ENCODE peak calls at places on chromosome 15, in four cellular contexts. T, A, W and P are unnamed samples.

GRCh38 chr15:66661432-66662096 is 40.5 kb upstream of the SMAD6 start:
- DNase-seq in T (peak; percentile 41), A (no peak), W (no peak), P (no peak)

GRCh38 chr15:74519311-74519710 is 21.7 kb upstream of the ARID3B start:
- DNase-seq in T (no peak), A (no peak), W (peak; percentile 75), P (peak; percentile 80)

GRCh38 chr15:81225161-81225671 is 28.5 kb downstream of the IL16 start:
- DNase-seq in T (no peak), A (no peak), W (no peak), P (no peak)

GRCh38 chr15:84600331-84600686 is 500 bp upstream of the ZSCAN2 start:
- DNase-seq in T (peak; percentile 83), A (peak; percentile 83), W (peak; percentile 83), P (peak; percentile 79)

GRCh38 chr15:25811481-25811906 is 51.6 kb downstream of the ATP10A start:
- DNase-seq in T (no peak), A (no peak), W (no peak), P (no peak)

GRCh38 chr15:32828507-32829186 is 110.8 kb downstream of the GREM1 start:
- DNase-seq in T (no peak), A (no peak), W (peak; percentile 96), P (no peak)

GRCh38 chr15:87623832-87624231 is 632.7 kb downstream of the NTRK3 start:
- DNase-seq in T (peak; percentile 77), A (peak; percentile 64), W (no peak), P (peak; percentile 36)

GRCh38 chr15:25501828-25502446 is 63.1 kb upstream of the UBE3A start:
- DNase-seq in T (peak; percentile 83), A (peak; percentile 45), W (peak; percentile 41), P (peak; percentile 86)

GRCh38 chr15:34213690-34214089 is 3.8 kb upstream of the KATNBL1 start:
- DNase-seq in T (no peak), A (no peak), W (no peak), P (no peak)

DNA sequence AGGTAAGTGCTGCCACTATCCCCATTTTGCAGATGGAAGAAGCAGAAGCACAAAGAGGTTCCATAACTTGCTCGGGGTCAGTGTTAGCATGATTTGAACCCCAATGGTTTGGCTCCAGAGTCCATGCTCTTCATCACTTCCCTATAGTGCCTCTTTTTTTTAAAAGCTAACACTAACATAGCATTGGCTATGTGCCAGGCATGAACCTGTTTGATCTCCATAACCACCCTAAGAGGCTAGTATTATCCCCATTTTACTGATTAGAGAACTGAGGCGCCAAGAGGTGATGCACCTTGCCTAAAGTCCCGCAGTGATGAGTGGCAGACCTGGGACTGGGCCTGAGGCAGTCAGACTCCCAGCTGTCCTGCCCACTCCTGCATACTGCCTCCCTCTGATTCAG is 7.3 kb downstream of the LINGO1 start:
- DNase-seq in T (no peak), A (no peak), W (no peak), P (no peak)
- H3K27ac ChIP-seq in T (no peak overlapping the region), A (no peak overlapping the region), W (no peak overlapping the region), P (no peak overlapping the region)

DNA sequence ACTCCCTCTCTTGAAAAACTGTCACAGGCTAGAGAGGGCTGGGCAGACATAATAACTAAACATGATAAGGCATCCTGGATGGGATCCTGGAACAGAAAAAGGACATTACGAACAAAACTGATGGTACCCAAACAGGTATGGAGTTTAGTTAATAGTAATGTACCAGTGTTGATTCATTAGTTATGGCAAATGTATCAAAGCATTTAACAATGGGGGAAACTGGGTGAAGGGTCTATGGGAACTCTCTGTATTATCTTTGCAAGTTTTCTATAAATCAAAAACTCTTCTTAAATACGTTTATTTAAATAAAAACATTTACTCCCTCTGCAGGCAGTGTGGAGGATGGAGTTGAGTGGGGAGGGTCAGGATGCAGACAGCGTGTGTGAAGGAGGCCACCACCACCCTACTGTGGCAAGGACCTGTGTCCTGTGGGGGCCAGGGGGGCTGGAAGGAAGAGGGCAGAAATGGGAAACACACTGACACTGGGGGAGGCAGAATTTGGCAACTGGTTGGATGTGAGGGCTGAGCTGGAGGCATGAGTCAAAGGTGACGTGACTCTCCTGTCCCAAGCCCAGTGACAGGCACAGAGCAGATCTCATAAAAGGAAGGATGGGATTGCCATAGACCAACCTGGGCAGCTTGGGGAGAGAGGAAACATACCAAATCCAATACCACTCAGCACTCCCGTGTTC is 59.6 kb upstream of the ITGA11 start:
- DNase-seq in T (no peak), A (no peak), W (no peak), P (no peak)
- H3K27me3 ChIP-seq in T (no peaks in the 10 kb centered on the region), A (no peaks in the 10 kb centered on the region), W (peaks cover 22% of the 10 kb centered on the region), P (no peaks in the 10 kb centered on the region)

DNA sequence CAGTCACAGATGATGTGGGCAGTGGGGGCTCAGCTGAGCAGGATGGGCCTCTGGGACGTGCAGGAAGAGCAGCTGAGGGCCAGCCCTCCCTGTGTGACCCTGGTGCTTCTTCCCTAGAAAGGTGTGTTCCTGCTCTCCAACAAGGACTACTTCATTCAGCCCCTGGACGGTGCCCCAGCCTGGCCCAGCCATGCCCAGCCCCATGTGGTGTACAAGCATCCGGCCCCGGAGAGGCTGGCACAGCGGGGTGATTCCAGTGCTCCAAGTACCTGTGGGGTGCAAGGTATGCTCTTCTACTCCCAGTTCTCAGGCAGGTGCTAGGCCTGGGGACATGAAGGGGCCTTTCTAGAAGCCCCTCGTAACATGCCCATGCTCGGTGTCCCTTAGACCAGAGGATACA is 38.3 kb downstream of the SAXO2 start:
- DNase-seq in T (no peak), A (no peak), W (no peak), P (no peak)
- H2AK5ac ChIP-seq in T (no peak overlapping the region), A (no peak overlapping the region), W (no peak overlapping the region), P (no peak overlapping the region)

GRCh38 chr15:90396321-90396720 is 8.3 kb downstream of the IQGAP1 start:
- DNase-seq in T (no peak), A (no peak), W (no peak), P (no peak)
- H3K27ac ChIP-seq in T (no peak overlapping the region), A (no peak overlapping the region), W (no peak overlapping the region), P (no peak overlapping the region)

GRCh38 chr15:43514241-43515057 is 3.0 kb upstream of the MAP1A start:
- DNase-seq in T (peak; percentile 76), A (peak; percentile 67), W (peak; percentile 49), P (no peak)

GRCh38 chr15:43516801-43517353 is 531 bp upstream of the MAP1A start:
- DNase-seq in T (peak; percentile 68), A (no peak), W (peak; percentile 68), P (no peak)

GRCh38 chr15:43517354-43518072 is at the start of gene MAP1A:
- DNase-seq in T (peak; percentile 75), A (peak; percentile 77), W (peak; percentile 71), P (no peak)

GRCh38 chr15:43515731-43516130 is 1.7 kb upstream of the MAP1A start:
- DNase-seq in T (no peak), A (no peak), W (no peak), P (no peak)

DNA sequence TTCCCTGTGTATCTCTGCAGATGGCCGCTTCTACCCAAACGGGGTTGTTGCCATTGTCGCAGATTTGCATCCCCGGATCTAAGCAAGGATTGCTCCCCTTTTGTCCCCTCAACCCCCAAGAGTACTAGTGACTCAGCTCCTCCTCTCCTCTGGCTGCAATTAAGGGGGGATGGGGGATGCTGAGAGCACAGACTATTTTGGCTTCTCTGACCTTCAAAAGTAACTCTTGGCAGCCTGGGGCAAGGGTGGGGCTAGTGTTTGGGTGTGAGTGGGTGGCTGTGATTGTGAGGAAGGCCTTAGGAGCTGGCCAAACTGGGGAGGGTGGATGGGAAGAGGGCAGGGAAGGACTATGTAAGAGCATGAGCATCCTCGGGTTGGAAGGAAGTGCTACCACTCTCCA is 1.2 kb upstream of the MAP1A start:
- DNase-seq in T (peak; percentile 16), A (no peak), W (no peak), P (no peak)
- H3K27me3 ChIP-seq in T (peaks cover 1% of the 10 kb centered on the region), A (peaks cover 21% of the 10 kb centered on the region), W (no peaks in the 10 kb centered on the region), P (no peaks in the 10 kb centered on the region)

DNA sequence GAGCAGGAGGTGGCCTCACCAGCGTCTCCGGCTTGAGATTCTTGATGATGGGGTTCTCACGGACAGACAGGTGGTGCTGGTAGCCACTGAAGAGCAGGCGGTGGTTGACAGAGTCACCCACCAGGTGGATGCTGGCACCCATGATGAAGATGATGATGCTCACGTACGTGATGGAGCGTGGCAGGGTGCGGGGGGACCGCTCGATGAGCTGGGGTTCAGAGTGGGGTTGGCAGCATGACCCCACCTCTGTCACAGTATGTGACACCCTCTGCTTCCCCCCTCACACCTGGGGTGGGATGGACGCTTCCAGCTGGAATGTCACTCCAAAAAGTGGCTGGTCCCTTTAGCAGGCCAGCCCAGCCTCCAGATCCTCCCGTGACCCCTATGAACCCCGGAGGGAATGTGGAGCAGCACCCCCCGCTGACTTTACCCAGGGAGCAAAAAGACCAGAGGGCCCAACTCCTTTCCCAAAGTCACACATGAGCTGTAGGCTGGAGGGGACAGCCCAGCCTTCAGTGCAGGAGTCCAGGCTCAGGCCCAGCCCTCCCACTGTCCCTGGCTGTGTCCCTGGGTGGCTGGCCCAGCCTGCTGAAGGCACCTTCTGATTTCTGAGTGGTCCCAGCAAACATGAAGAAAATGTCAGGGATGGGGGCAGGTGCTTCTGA is 6.7 kb upstream of the CALML4 start:
- DNase-seq in T (no peak), A (no peak), W (no peak), P (no peak)
- H2AK5ac ChIP-seq in T (no peak overlapping the region), A (no peak overlapping the region), W (no peak overlapping the region), P (no peak overlapping the region)

DNA sequence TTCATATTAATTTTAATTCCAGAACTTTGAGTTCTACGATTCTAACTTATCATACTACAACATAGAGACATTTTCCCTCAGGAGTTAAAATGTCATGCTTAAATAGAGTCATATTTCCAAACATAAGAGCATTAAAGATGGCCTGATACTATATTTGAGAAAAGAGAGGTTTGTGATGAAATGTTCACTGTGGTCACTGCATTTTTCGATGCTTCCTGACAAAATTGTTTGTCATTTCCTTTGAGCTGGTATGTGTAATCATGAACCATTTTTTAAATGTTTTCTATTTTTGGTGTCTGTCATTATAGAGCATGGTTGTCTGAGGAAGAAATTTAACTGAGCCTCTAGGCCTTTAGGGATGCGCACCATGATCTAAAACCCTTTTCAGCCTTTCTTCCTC is 721.4 kb upstream of the NR2F2 start:
- DNase-seq in T (no peak), A (no peak), W (peak; percentile 15), P (no peak)
- H3K27ac ChIP-seq in T (no peak overlapping the region), A (no peak overlapping the region), W (no peak overlapping the region), P (no peak overlapping the region)

GRCh38 chr15:69032703-69033373 is 18.3 kb downstream of the NOX5 start:
- DNase-seq in T (no peak), A (no peak), W (no peak), P (no peak)
- H3K27me3 ChIP-seq in T (no peaks in the 10 kb centered on the region), A (no peaks in the 10 kb centered on the region), W (peaks cover 29% of the 10 kb centered on the region), P (no peaks in the 10 kb centered on the region)

DNA sequence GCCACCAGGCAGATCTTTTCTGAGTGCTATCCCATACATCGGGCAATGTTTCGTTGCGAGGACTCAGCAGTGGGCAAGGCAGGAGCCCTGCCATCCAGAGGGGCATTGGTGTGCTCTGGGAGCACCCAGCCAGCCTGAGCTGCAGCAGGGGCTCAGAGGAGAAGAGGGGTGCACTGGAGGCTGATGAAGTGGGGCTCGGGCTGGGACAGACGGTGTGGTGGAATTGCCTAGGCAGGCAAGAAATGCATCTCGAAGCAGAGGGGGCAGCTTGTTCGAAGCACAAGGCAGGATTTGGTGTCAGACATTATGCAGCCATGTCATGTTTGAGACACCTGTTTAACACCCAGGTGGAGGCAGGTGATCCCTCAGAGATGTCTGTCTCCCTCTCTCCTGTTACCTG is 19.3 kb downstream of the PAQR5 start:
- DNase-seq in T (no peak), A (no peak), W (no peak), P (no peak)
- H2AK5ac ChIP-seq in T (no peak overlapping the region), A (no peak overlapping the region), W (no peak overlapping the region), P (no peak overlapping the region)